ENCODE peak calls at places on chromosome 13, in ten cellular contexts. One of them, this sample, is unnamed.

GRCh38 chr13:83975668-83976165 is 93.4 kb upstream of the SLITRK1 start:
- DNase-seq in esophagus squamous epithelium: no peak
- DNase-seq in tibial artery: no peak
- DNase-seq in dorsolateral prefrontal cortex: no peak
- DNase-seq in upper lobe of left lung: no peak
- DNase-seq in cardiac muscle cell: no peak
- DNase-seq in mesothelial cell of epicardium: no peak
- DNase-seq in psoas muscle: no peak
- DNase-seq in uterus: no peak
- DNase-seq in heart left ventricle: no peak
- DNase-seq in this sample: no peak

GRCh38 chr13:93158565-93158964 is 68.0 kb upstream of the GPC6 start:
- DNase-seq in esophagus squamous epithelium: no peak
- DNase-seq in tibial artery: no peak
- DNase-seq in dorsolateral prefrontal cortex: no peak
- DNase-seq in upper lobe of left lung: no peak
- DNase-seq in cardiac muscle cell: no peak
- DNase-seq in mesothelial cell of epicardium: no peak
- DNase-seq in psoas muscle: no peak
- DNase-seq in uterus: no peak
- DNase-seq in heart left ventricle: no peak
- DNase-seq in this sample: no peak

GRCh38 chr13:50236898-50237318 is 221.7 kb downstream of the KCNRG start:
- DNase-seq in esophagus squamous epithelium: no peak
- DNase-seq in tibial artery: no peak
- DNase-seq in dorsolateral prefrontal cortex: no peak
- DNase-seq in upper lobe of left lung: no peak
- DNase-seq in cardiac muscle cell: no peak
- DNase-seq in mesothelial cell of epicardium: no peak
- DNase-seq in psoas muscle: no peak
- DNase-seq in uterus: no peak
- DNase-seq in heart left ventricle: no peak
- DNase-seq in this sample: no peak

GRCh38 chr13:43725460-43725859 is 61.3 kb downstream of the ENOX1 start:
- DNase-seq in esophagus squamous epithelium: no peak
- DNase-seq in tibial artery: no peak
- DNase-seq in dorsolateral prefrontal cortex: no peak
- DNase-seq in upper lobe of left lung: no peak
- DNase-seq in cardiac muscle cell: no peak
- DNase-seq in mesothelial cell of epicardium: no peak
- DNase-seq in psoas muscle: no peak
- DNase-seq in uterus: no peak
- DNase-seq in heart left ventricle: no peak
- DNase-seq in this sample: no peak

GRCh38 chr13:101490400-101491015 is 38.0 kb downstream of the ITGBL1 start:
- DNase-seq in esophagus squamous epithelium: no peak
- DNase-seq in tibial artery: no peak
- DNase-seq in dorsolateral prefrontal cortex: no peak
- DNase-seq in upper lobe of left lung: no peak
- DNase-seq in cardiac muscle cell: no peak
- DNase-seq in mesothelial cell of epicardium: no peak
- DNase-seq in psoas muscle: no peak
- DNase-seq in uterus: no peak
- DNase-seq in heart left ventricle: no peak
- DNase-seq in this sample: no peak

GRCh38 chr13:101453784-101454201 is 1.3 kb downstream of the ITGBL1 start:
- DNase-seq in esophagus squamous epithelium: no peak
- DNase-seq in tibial artery: no peak
- DNase-seq in dorsolateral prefrontal cortex: no peak
- DNase-seq in upper lobe of left lung: peak; percentile 86
- DNase-seq in cardiac muscle cell: no peak
- DNase-seq in mesothelial cell of epicardium: no peak
- DNase-seq in psoas muscle: no peak
- DNase-seq in uterus: no peak
- DNase-seq in heart left ventricle: peak; percentile 35
- DNase-seq in this sample: no peak

GRCh38 chr13:106498571-106498970 is 36.9 kb downstream of the EFNB2 start:
- DNase-seq in esophagus squamous epithelium: no peak
- DNase-seq in tibial artery: no peak
- DNase-seq in dorsolateral prefrontal cortex: no peak
- DNase-seq in upper lobe of left lung: no peak
- DNase-seq in cardiac muscle cell: no peak
- DNase-seq in mesothelial cell of epicardium: no peak
- DNase-seq in psoas muscle: no peak
- DNase-seq in uterus: no peak
- DNase-seq in heart left ventricle: no peak
- DNase-seq in this sample: no peak

GRCh38 chr13:95267662-95268369 is 33.4 kb downstream of the ABCC4 start:
- DNase-seq in esophagus squamous epithelium: no peak
- DNase-seq in tibial artery: no peak
- DNase-seq in dorsolateral prefrontal cortex: no peak
- DNase-seq in upper lobe of left lung: no peak
- DNase-seq in cardiac muscle cell: no peak
- DNase-seq in mesothelial cell of epicardium: no peak
- DNase-seq in psoas muscle: no peak
- DNase-seq in uterus: peak; percentile 17
- DNase-seq in heart left ventricle: no peak
- DNase-seq in this sample: no peak

GRCh38 chr13:23020246-23020843 is 160.4 kb upstream of the SGCG start:
- DNase-seq in esophagus squamous epithelium: no peak
- DNase-seq in tibial artery: peak; percentile 64
- DNase-seq in dorsolateral prefrontal cortex: peak; percentile 5
- DNase-seq in upper lobe of left lung: no peak
- DNase-seq in cardiac muscle cell: peak; percentile 61
- DNase-seq in mesothelial cell of epicardium: no peak
- DNase-seq in psoas muscle: no peak
- DNase-seq in uterus: peak; percentile 26
- DNase-seq in heart left ventricle: peak; percentile 39
- DNase-seq in this sample: no peak
- TF ChIP-seq CTCF in esophagus squamous epithelium: peak; percentile 49
- TF ChIP-seq CTCF in tibial artery: peak; percentile 68
- TF ChIP-seq CTCF in dorsolateral prefrontal cortex: peak; percentile 77
- TF ChIP-seq CTCF in upper lobe of left lung: peak; percentile 71
- TF ChIP-seq CTCF in cardiac muscle cell: peak; percentile 86
- TF ChIP-seq CTCF in mesothelial cell of epicardium: peak; percentile 81
- TF ChIP-seq CTCF in psoas muscle: peak; percentile 76
- TF ChIP-seq CTCF in uterus: peak; percentile 62
- TF ChIP-seq CTCF in heart left ventricle: peak; percentile 73
- TF ChIP-seq CTCF in this sample: no peak

GRCh38 chr13:107866666-107867623 is 348.4 kb downstream of the LIG4 start:
- DNase-seq in esophagus squamous epithelium: no peak
- DNase-seq in tibial artery: no peak
- DNase-seq in dorsolateral prefrontal cortex: peak; percentile 52
- DNase-seq in upper lobe of left lung: peak; percentile 83
- DNase-seq in cardiac muscle cell: peak; percentile 66
- DNase-seq in mesothelial cell of epicardium: no peak
- DNase-seq in psoas muscle: no peak
- DNase-seq in uterus: no peak
- DNase-seq in heart left ventricle: no peak
- DNase-seq in this sample: no peak
- TF ChIP-seq CTCF in esophagus squamous epithelium: no peak
- TF ChIP-seq CTCF in tibial artery: no peak
- TF ChIP-seq CTCF in dorsolateral prefrontal cortex: no peak
- TF ChIP-seq CTCF in upper lobe of left lung: no peak
- TF ChIP-seq CTCF in cardiac muscle cell: no peak
- TF ChIP-seq CTCF in mesothelial cell of epicardium: no peak
- TF ChIP-seq CTCF in psoas muscle: no peak
- TF ChIP-seq CTCF in uterus: no peak
- TF ChIP-seq CTCF in heart left ventricle: no peak
- TF ChIP-seq CTCF in this sample: no peak

GRCh38 chr13:23578411-23579071 is 8.3 kb downstream of the TNFRSF19 start:
- DNase-seq in esophagus squamous epithelium: no peak
- DNase-seq in tibial artery: peak; percentile 70
- DNase-seq in dorsolateral prefrontal cortex: peak; percentile 48
- DNase-seq in upper lobe of left lung: peak; percentile 94
- DNase-seq in cardiac muscle cell: peak; percentile 65
- DNase-seq in mesothelial cell of epicardium: peak; percentile 54
- DNase-seq in psoas muscle: peak; percentile 81
- DNase-seq in uterus: peak; percentile 66
- DNase-seq in heart left ventricle: peak; percentile 88
- DNase-seq in this sample: peak; percentile 54

GRCh38 chr13:23575632-23576031 is 5.4 kb downstream of the TNFRSF19 start:
- DNase-seq in esophagus squamous epithelium: no peak
- DNase-seq in tibial artery: no peak
- DNase-seq in dorsolateral prefrontal cortex: no peak
- DNase-seq in upper lobe of left lung: no peak
- DNase-seq in cardiac muscle cell: no peak
- DNase-seq in mesothelial cell of epicardium: no peak
- DNase-seq in psoas muscle: no peak
- DNase-seq in uterus: no peak
- DNase-seq in heart left ventricle: no peak
- DNase-seq in this sample: no peak

GRCh38 chr13:23583491-23583890 is 13.3 kb downstream of the TNFRSF19 start:
- DNase-seq in esophagus squamous epithelium: no peak
- DNase-seq in tibial artery: no peak
- DNase-seq in dorsolateral prefrontal cortex: no peak
- DNase-seq in upper lobe of left lung: no peak
- DNase-seq in cardiac muscle cell: no peak
- DNase-seq in mesothelial cell of epicardium: no peak
- DNase-seq in psoas muscle: no peak
- DNase-seq in uterus: no peak
- DNase-seq in heart left ventricle: no peak
- DNase-seq in this sample: no peak

GRCh38 chr13:23579886-23580706 is 9.9 kb downstream of the TNFRSF19 start:
- DNase-seq in esophagus squamous epithelium: no peak
- DNase-seq in tibial artery: no peak
- DNase-seq in dorsolateral prefrontal cortex: no peak
- DNase-seq in upper lobe of left lung: no peak
- DNase-seq in cardiac muscle cell: peak; percentile 59
- DNase-seq in mesothelial cell of epicardium: no peak
- DNase-seq in psoas muscle: no peak
- DNase-seq in uterus: no peak
- DNase-seq in heart left ventricle: no peak
- DNase-seq in this sample: no peak

DNA sequence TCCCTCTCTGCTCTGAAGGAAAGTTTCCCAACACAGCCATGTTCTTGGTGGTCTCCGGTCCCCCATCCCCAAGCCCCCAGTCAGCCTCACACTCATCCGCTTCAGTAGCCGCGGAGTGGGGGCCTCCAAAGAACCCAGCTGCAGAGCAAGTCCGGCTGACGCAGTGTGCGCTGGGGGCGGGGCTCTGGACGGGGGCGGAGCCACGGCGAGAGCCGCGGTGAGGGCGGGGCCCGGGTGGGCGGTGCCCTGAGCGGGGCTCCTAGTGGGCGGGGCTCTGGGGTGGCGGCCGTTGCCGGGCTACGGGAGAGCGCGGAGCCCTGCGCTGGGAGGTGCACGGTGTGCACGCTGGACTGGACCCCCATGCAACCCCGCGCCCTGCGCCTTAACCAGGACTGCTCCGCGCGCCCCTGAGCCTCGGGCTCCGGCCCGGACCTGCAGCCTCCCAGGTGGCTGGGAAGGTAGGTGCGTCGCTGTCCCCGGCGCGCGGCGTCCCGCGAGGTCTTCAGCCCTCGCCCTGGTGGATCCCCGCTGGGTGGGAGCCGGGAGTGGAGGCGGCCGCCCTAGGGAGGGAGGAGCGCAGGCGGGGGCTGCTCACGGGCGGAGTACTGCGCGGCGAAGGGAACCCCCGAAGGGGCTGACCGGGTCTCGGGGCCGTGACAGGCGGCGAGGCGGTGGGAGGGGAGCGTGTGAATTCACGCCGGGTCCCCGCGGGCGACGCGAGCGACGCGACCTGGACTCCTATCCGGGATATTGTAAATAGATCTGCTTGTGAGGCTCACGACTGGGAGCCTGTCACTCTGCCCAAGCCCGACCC is 9.1 kb downstream of the TNFRSF19 start:
- DNase-seq in esophagus squamous epithelium: peak; percentile 51
- DNase-seq in tibial artery: peak; percentile 84
- DNase-seq in dorsolateral prefrontal cortex: peak; percentile 88
- DNase-seq in upper lobe of left lung: peak; percentile 99
- DNase-seq in cardiac muscle cell: peak; percentile 93
- DNase-seq in mesothelial cell of epicardium: peak; percentile 95
- DNase-seq in psoas muscle: peak; percentile 91
- DNase-seq in uterus: peak; percentile 90
- DNase-seq in heart left ventricle: peak; percentile 95
- DNase-seq in this sample: peak; percentile 95
- TF ChIP-seq CTCF in esophagus squamous epithelium: no peak
- TF ChIP-seq CTCF in tibial artery: no peak
- TF ChIP-seq CTCF in dorsolateral prefrontal cortex: no peak
- TF ChIP-seq CTCF in upper lobe of left lung: no peak
- TF ChIP-seq CTCF in cardiac muscle cell: no peak
- TF ChIP-seq CTCF in mesothelial cell of epicardium: no peak
- TF ChIP-seq CTCF in psoas muscle: no peak
- TF ChIP-seq CTCF in uterus: peak; percentile 1
- TF ChIP-seq CTCF in heart left ventricle: no peak
- TF ChIP-seq CTCF in this sample: no peak

GRCh38 chr13:32955881-32956594 is 60.2 kb upstream of the KL start:
- DNase-seq in esophagus squamous epithelium: no peak
- DNase-seq in tibial artery: no peak
- DNase-seq in dorsolateral prefrontal cortex: no peak
- DNase-seq in upper lobe of left lung: no peak
- DNase-seq in cardiac muscle cell: no peak
- DNase-seq in mesothelial cell of epicardium: no peak
- DNase-seq in psoas muscle: no peak
- DNase-seq in uterus: no peak
- DNase-seq in heart left ventricle: no peak
- DNase-seq in this sample: no peak

GRCh38 chr13:32947886-32948285 is 68.3 kb upstream of the KL start:
- DNase-seq in esophagus squamous epithelium: no peak
- DNase-seq in tibial artery: no peak
- DNase-seq in dorsolateral prefrontal cortex: no peak
- DNase-seq in upper lobe of left lung: no peak
- DNase-seq in cardiac muscle cell: no peak
- DNase-seq in mesothelial cell of epicardium: no peak
- DNase-seq in psoas muscle: no peak
- DNase-seq in uterus: no peak
- DNase-seq in heart left ventricle: no peak
- DNase-seq in this sample: no peak

GRCh38 chr13:32947411-32947810 is 68.8 kb upstream of the KL start:
- DNase-seq in esophagus squamous epithelium: no peak
- DNase-seq in tibial artery: no peak
- DNase-seq in dorsolateral prefrontal cortex: no peak
- DNase-seq in upper lobe of left lung: no peak
- DNase-seq in cardiac muscle cell: no peak
- DNase-seq in mesothelial cell of epicardium: no peak
- DNase-seq in psoas muscle: no peak
- DNase-seq in uterus: no peak
- DNase-seq in heart left ventricle: no peak
- DNase-seq in this sample: no peak

GRCh38 chr13:32956595-32956933 is 59.7 kb upstream of the KL start:
- DNase-seq in esophagus squamous epithelium: no peak
- DNase-seq in tibial artery: no peak
- DNase-seq in dorsolateral prefrontal cortex: no peak
- DNase-seq in upper lobe of left lung: no peak
- DNase-seq in cardiac muscle cell: no peak
- DNase-seq in mesothelial cell of epicardium: no peak
- DNase-seq in psoas muscle: no peak
- DNase-seq in uterus: no peak
- DNase-seq in heart left ventricle: no peak
- DNase-seq in this sample: no peak

DNA sequence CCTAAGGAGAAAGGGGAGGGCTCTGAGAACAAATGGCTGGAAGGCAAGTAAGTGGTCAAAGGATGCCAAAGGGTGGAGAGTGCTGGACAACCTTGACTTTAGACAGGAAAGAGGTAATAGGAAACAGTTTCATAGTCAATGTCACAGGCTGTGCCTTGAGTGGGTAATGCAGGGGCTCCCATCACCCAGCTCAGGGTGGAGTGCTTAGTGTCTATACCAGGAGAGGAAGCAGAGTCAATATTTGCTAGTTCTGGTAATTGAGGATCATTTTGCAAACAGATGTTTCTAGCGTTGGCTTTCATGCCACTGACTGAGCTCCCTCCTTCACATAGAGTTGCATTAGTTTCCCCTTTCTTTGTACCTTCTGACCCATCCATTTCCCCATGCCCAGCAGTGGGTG is 64.6 kb upstream of the KL start:
- DNase-seq in esophagus squamous epithelium: no peak
- DNase-seq in tibial artery: no peak
- DNase-seq in dorsolateral prefrontal cortex: no peak
- DNase-seq in upper lobe of left lung: no peak
- DNase-seq in cardiac muscle cell: no peak
- DNase-seq in mesothelial cell of epicardium: no peak
- DNase-seq in psoas muscle: no peak
- DNase-seq in uterus: no peak
- DNase-seq in heart left ventricle: no peak
- DNase-seq in this sample: no peak
- TF ChIP-seq CTCF in esophagus squamous epithelium: no peak
- TF ChIP-seq CTCF in tibial artery: no peak
- TF ChIP-seq CTCF in dorsolateral prefrontal cortex: no peak
- TF ChIP-seq CTCF in upper lobe of left lung: no peak
- TF ChIP-seq CTCF in cardiac muscle cell: no peak
- TF ChIP-seq CTCF in mesothelial cell of epicardium: no peak
- TF ChIP-seq CTCF in psoas muscle: no peak
- TF ChIP-seq CTCF in uterus: no peak
- TF ChIP-seq CTCF in heart left ventricle: no peak
- TF ChIP-seq CTCF in this sample: no peak

This sample was measured in activated B cell treated with CpG ODN at 0.5 μM for 24 hours.